ENCODE peak calls at places on chromosome 13, in seven cellular contexts. One of them, this sample, is unnamed.

GRCh38 chr13:111314852-111315251 is 5.6 kb upstream of the TEX29 start:
- DNase-seq in AG10803: peak; percentile 75
- DNase-seq in cardiac fibroblast: no peak
- DNase-seq in heart left ventricle: no peak
- DNase-seq in AG04450: no peak
- DNase-seq in neural progenitor cell: no peak
- DNase-seq in transverse colon: no peak
- DNase-seq in this sample: peak; percentile 6

GRCh38 chr13:103795892-103796478 is 729.8 kb upstream of the SLC10A2 start:
- DNase-seq in transverse colon: no peak
- DNase-seq in neural progenitor cell: no peak
- DNase-seq in AG10803: no peak
- DNase-seq in cardiac fibroblast: no peak
- DNase-seq in AG04450: no peak
- DNase-seq in heart left ventricle: no peak
- DNase-seq in this sample: no peak

GRCh38 chr13:76783798-76784197 is 102.4 kb downstream of the KCTD12 start:
- DNase-seq in AG10803: no peak
- DNase-seq in heart left ventricle: no peak
- DNase-seq in AG04450: no peak
- DNase-seq in neural progenitor cell: peak; percentile 4
- DNase-seq in cardiac fibroblast: no peak
- DNase-seq in transverse colon: no peak
- DNase-seq in this sample: no peak

GRCh38 chr13:111371211-111371610 is 50.8 kb downstream of the TEX29 start:
- DNase-seq in AG04450: no peak
- DNase-seq in cardiac fibroblast: peak; percentile 48
- DNase-seq in heart left ventricle: no peak
- DNase-seq in AG10803: peak; percentile 50
- DNase-seq in neural progenitor cell: no peak
- DNase-seq in transverse colon: no peak
- DNase-seq in this sample: no peak

GRCh38 chr13:66895780-66896179 is 334.4 kb downstream of the PCDH9 start:
- DNase-seq in heart left ventricle: no peak
- DNase-seq in AG04450: no peak
- DNase-seq in transverse colon: no peak
- DNase-seq in AG10803: no peak
- DNase-seq in cardiac fibroblast: no peak
- DNase-seq in neural progenitor cell: peak; percentile 9
- DNase-seq in this sample: peak; percentile 31

GRCh38 chr13:40063278-40063698 is 407.8 kb downstream of the COG6 start:
- DNase-seq in AG10803: peak; percentile 44
- DNase-seq in AG04450: no peak
- DNase-seq in heart left ventricle: no peak
- DNase-seq in cardiac fibroblast: peak; percentile 47
- DNase-seq in transverse colon: no peak
- DNase-seq in neural progenitor cell: no peak
- DNase-seq in this sample: no peak

GRCh38 chr13:39874331-39875055 is 219.0 kb downstream of the COG6 start:
- DNase-seq in cardiac fibroblast: peak; percentile 61
- DNase-seq in AG10803: peak; percentile 53
- DNase-seq in heart left ventricle: no peak
- DNase-seq in transverse colon: no peak
- DNase-seq in AG04450: no peak
- DNase-seq in neural progenitor cell: no peak
- DNase-seq in this sample: no peak

GRCh38 chr13:79525458-79525857 is 44.5 kb downstream of the NDFIP2 start:
- DNase-seq in cardiac fibroblast: no peak
- DNase-seq in AG04450: no peak
- DNase-seq in neural progenitor cell: no peak
- DNase-seq in transverse colon: no peak
- DNase-seq in heart left ventricle: no peak
- DNase-seq in AG10803: no peak
- DNase-seq in this sample: no peak

GRCh38 chr13:36344886-36345437 is 1.2 kb downstream of the SPART start:
- DNase-seq in heart left ventricle: no peak
- DNase-seq in AG04450: no peak
- DNase-seq in cardiac fibroblast: peak; percentile 33
- DNase-seq in AG10803: no peak
- DNase-seq in transverse colon: no peak
- DNase-seq in neural progenitor cell: peak; percentile 34
- DNase-seq in this sample: no peak

GRCh38 chr13:26921918-26922317 is 161.3 kb upstream of the GPR12 start:
- DNase-seq in heart left ventricle: no peak
- DNase-seq in AG04450: no peak
- DNase-seq in cardiac fibroblast: no peak
- DNase-seq in neural progenitor cell: no peak
- DNase-seq in AG10803: no peak
- DNase-seq in transverse colon: no peak
- DNase-seq in this sample: no peak

DNA sequence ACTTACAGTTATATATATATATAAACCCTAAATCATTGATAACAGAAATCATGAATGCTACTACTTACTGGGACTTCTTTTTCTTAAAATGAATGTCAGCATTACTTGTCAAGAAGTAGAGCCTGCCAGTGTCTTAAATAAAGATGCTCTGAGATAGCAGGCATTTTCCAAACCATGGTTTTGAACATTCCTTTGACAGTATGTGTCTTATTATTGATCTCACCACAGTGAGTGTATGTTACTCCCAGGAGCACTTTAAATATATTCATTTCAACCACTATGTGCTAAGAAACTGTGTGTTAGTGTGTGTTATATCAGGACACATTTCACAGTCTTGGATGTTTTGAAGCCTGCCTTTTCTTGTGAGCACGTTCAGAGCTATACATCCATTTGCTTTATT is 28.2 kb downstream of the TNFRSF19 start:
- DNase-seq in neural progenitor cell: no peak
- DNase-seq in transverse colon: no peak
- DNase-seq in heart left ventricle: no peak
- DNase-seq in AG04450: no peak
- DNase-seq in cardiac fibroblast: no peak
- DNase-seq in AG10803: peak; percentile 69
- DNase-seq in this sample: peak; percentile 62
- H3K4me3 ChIP-seq in neural progenitor cell: no peak overlapping the region
- H3K4me3 ChIP-seq in transverse colon: no peak overlapping the region
- H3K4me3 ChIP-seq in heart left ventricle: no peak overlapping the region
- H3K4me3 ChIP-seq in AG04450: no peak overlapping the region
- H3K4me3 ChIP-seq in cardiac fibroblast: no peak overlapping the region
- H3K4me3 ChIP-seq in AG10803: no peak overlapping the region
- H3K4me3 ChIP-seq in this sample: no peak overlapping the region

DNA sequence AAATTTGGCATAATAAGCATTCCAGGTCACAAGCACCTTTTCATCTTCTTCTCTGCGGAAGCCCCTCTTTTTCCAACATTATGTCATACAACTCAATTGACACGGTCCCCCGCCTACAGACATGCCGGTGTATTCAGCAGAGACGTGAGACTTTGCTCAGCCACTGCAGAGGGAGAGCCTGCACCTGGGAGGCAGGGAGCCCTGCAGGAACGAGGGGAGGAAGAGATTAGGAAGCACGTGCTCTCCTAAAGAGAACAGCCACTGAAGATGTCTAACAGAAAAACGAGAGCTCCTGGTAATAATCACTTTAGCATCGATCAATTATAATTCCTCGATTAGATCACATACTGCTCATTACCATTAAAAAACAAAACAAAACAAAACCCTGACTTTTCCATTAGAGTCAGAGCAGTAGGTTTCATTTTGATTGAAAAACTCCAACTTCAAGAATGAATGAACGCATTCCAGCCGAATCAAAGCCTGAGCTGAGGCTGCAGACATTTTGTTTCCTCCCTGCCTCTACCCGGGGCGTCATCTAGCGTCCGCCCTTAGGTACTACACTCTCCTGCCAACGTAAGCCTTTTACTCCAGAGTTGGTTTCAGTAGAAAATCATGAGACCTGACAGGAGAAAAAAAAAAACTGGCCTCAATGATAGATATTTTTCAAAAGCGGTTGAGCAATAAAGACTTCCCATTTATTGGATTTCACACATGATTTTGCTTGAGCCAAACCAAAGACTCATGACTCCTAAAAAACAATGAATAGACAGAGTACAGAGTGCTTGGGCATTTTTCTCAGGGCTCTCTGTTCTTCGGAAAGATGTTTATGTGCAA is 194.5 kb downstream of the KATNAL1 start:
- DNase-seq in AG04450: peak; percentile 66
- DNase-seq in neural progenitor cell: peak; percentile 87
- DNase-seq in cardiac fibroblast: peak; percentile 95
- DNase-seq in AG10803: peak; percentile 95
- DNase-seq in heart left ventricle: peak; percentile 70
- DNase-seq in transverse colon: peak; percentile 89
- DNase-seq in this sample: peak; percentile 70
- H3K4me3 ChIP-seq in AG04450: no peak overlapping the region
- H3K4me3 ChIP-seq in neural progenitor cell: no peak overlapping the region
- H3K4me3 ChIP-seq in cardiac fibroblast: peak overlapping the region; percentile 7
- H3K4me3 ChIP-seq in AG10803: peak overlapping the region; percentile 22
- H3K4me3 ChIP-seq in heart left ventricle: no peak overlapping the region
- H3K4me3 ChIP-seq in transverse colon: no peak overlapping the region
- H3K4me3 ChIP-seq in this sample: peak overlapping the region; percentile 17

GRCh38 chr13:25171170-25171516 is 945 bp downstream of the AMER2 start:
- DNase-seq in cardiac fibroblast: no peak
- DNase-seq in transverse colon: no peak
- DNase-seq in AG04450: no peak
- DNase-seq in neural progenitor cell: no peak
- DNase-seq in heart left ventricle: no peak
- DNase-seq in AG10803: no peak
- DNase-seq in this sample: no peak

GRCh38 chr13:25169951-25170553 is 2.0 kb downstream of the AMER2 start:
- DNase-seq in AG04450: no peak
- DNase-seq in AG10803: no peak
- DNase-seq in heart left ventricle: no peak
- DNase-seq in neural progenitor cell: no peak
- DNase-seq in cardiac fibroblast: no peak
- DNase-seq in transverse colon: no peak
- DNase-seq in this sample: no peak

GRCh38 chr13:25169356-25169755 is 2.7 kb downstream of the AMER2 start:
- DNase-seq in AG04450: no peak
- DNase-seq in transverse colon: no peak
- DNase-seq in AG10803: no peak
- DNase-seq in heart left ventricle: no peak
- DNase-seq in cardiac fibroblast: no peak
- DNase-seq in neural progenitor cell: no peak
- DNase-seq in this sample: no peak

GRCh38 chr13:25171517-25172302 is at the start of gene AMER2:
- DNase-seq in neural progenitor cell: peak; percentile 86
- DNase-seq in AG10803: peak; percentile 4
- DNase-seq in transverse colon: peak; percentile 11
- DNase-seq in cardiac fibroblast: peak; percentile 23
- DNase-seq in AG04450: no peak
- DNase-seq in heart left ventricle: no peak
- DNase-seq in this sample: no peak

DNA sequence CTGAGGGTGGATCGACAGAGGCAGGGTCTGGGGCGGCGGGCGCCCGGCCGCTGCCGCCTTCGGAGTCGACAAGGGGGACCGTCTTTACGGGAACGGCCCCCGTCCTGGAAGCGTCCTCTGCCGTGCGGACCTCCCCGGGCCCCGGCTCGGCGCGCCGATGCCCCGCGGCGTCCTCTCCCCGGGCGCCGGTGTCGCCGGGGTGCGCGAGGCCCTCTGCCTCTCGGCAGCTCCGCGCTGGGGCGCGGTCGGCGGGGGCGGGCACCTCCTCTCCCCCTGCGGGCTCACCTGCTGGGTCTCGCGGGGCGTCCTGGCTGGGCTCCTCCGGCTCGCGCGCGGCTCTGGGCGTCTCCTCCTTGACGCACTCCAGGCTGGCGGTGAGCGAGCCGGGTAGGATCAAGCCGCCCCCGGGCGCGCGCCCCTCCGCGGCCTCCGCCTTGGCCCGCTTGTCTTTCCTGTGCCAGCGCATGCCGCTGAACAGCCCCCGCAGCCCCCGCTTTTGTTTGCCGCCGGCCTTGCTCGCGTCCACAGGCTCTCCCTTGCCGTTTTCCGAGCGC is 1.5 kb downstream of the AMER2 start:
- DNase-seq in neural progenitor cell: peak; percentile 67
- DNase-seq in transverse colon: no peak
- DNase-seq in AG04450: no peak
- DNase-seq in cardiac fibroblast: no peak
- DNase-seq in AG10803: no peak
- DNase-seq in heart left ventricle: no peak
- DNase-seq in this sample: no peak
- H3K4me3 ChIP-seq in neural progenitor cell: peak overlapping the region; percentile 67
- H3K4me3 ChIP-seq in transverse colon: no peak overlapping the region
- H3K4me3 ChIP-seq in AG04450: no peak overlapping the region
- H3K4me3 ChIP-seq in cardiac fibroblast: no peak overlapping the region
- H3K4me3 ChIP-seq in AG10803: no peak overlapping the region
- H3K4me3 ChIP-seq in heart left ventricle: no peak overlapping the region
- H3K4me3 ChIP-seq in this sample: peak overlapping the region; percentile 28

GRCh38 chr13:98535501-98536357 is 41.2 kb downstream of the STK24 start:
- DNase-seq in AG10803: no peak
- DNase-seq in neural progenitor cell: no peak
- DNase-seq in heart left ventricle: no peak
- DNase-seq in transverse colon: no peak
- DNase-seq in AG04450: no peak
- DNase-seq in cardiac fibroblast: no peak
- DNase-seq in this sample: no peak
- H3K4me3 ChIP-seq in AG10803: no peak overlapping the region
- H3K4me3 ChIP-seq in neural progenitor cell: no peak overlapping the region
- H3K4me3 ChIP-seq in heart left ventricle: no peak overlapping the region
- H3K4me3 ChIP-seq in transverse colon: no peak overlapping the region
- H3K4me3 ChIP-seq in AG04450: no peak overlapping the region
- H3K4me3 ChIP-seq in cardiac fibroblast: no peak overlapping the region
- H3K4me3 ChIP-seq in this sample: no peak overlapping the region

GRCh38 chr13:28533049-28533436 is 38.1 kb upstream of the FLT1 start:
- DNase-seq in neural progenitor cell: no peak
- DNase-seq in cardiac fibroblast: peak; percentile 6
- DNase-seq in transverse colon: no peak
- DNase-seq in AG04450: no peak
- DNase-seq in heart left ventricle: no peak
- DNase-seq in AG10803: no peak
- DNase-seq in this sample: no peak

GRCh38 chr13:28531195-28531955 is 36.4 kb upstream of the FLT1 start:
- DNase-seq in neural progenitor cell: peak; percentile 79
- DNase-seq in heart left ventricle: peak; percentile 76
- DNase-seq in cardiac fibroblast: peak; percentile 42
- DNase-seq in AG04450: no peak
- DNase-seq in AG10803: peak; percentile 42
- DNase-seq in transverse colon: peak; percentile 48
- DNase-seq in this sample: no peak

GRCh38 chr13:28532226-28533048 is 37.5 kb upstream of the FLT1 start:
- DNase-seq in AG10803: no peak
- DNase-seq in cardiac fibroblast: peak; percentile 17
- DNase-seq in neural progenitor cell: peak; percentile 70
- DNase-seq in transverse colon: no peak
- DNase-seq in AG04450: no peak
- DNase-seq in heart left ventricle: peak; percentile 51
- DNase-seq in this sample: no peak

GRCh38 chr13:28530729-28531194 is 35.8 kb upstream of the FLT1 start:
- DNase-seq in cardiac fibroblast: peak; percentile 39
- DNase-seq in transverse colon: no peak
- DNase-seq in heart left ventricle: no peak
- DNase-seq in AG04450: no peak
- DNase-seq in AG10803: peak; percentile 43
- DNase-seq in neural progenitor cell: no peak
- DNase-seq in this sample: no peak

GRCh38 chr13:28531956-28532225 is 37.0 kb upstream of the FLT1 start:
- DNase-seq in heart left ventricle: no peak
- DNase-seq in cardiac fibroblast: no peak
- DNase-seq in AG04450: no peak
- DNase-seq in transverse colon: no peak
- DNase-seq in neural progenitor cell: no peak
- DNase-seq in AG10803: no peak
- DNase-seq in this sample: no peak
- H3K4me3 ChIP-seq in heart left ventricle: peak overlapping the region; percentile 44
- H3K4me3 ChIP-seq in cardiac fibroblast: peak overlapping the region; percentile 43
- H3K4me3 ChIP-seq in AG04450: peak overlapping the region; percentile 58
- H3K4me3 ChIP-seq in transverse colon: no peak overlapping the region
- H3K4me3 ChIP-seq in neural progenitor cell: peak overlapping the region; percentile 66
- H3K4me3 ChIP-seq in AG10803: peak overlapping the region; percentile 60
- H3K4me3 ChIP-seq in this sample: peak overlapping the region; percentile 44

GRCh38 chr13:114110091-114110829 is 22.2 kb downstream of the RASA3 start:
- DNase-seq in heart left ventricle: no peak
- DNase-seq in AG04450: no peak
- DNase-seq in transverse colon: peak; percentile 68
- DNase-seq in cardiac fibroblast: no peak
- DNase-seq in neural progenitor cell: peak; percentile 68
- DNase-seq in AG10803: peak; percentile 48
- DNase-seq in this sample: no peak
- H3K4me3 ChIP-seq in heart left ventricle: no peak overlapping the region
- H3K4me3 ChIP-seq in AG04450: no peak overlapping the region
- H3K4me3 ChIP-seq in transverse colon: no peak overlapping the region
- H3K4me3 ChIP-seq in cardiac fibroblast: no peak overlapping the region
- H3K4me3 ChIP-seq in neural progenitor cell: no peak overlapping the region
- H3K4me3 ChIP-seq in AG10803: no peak overlapping the region
- H3K4me3 ChIP-seq in this sample: no peak overlapping the region

This sample was measured in skeletal muscle cell.